ENCODE peak calls at places on chromosomes 7 and 10, in nine cellular contexts. N is neural progenitor cell, S is GM23338, O is fibroblast of lung, T is endothelial cell of umbilical vein, A is hepatocyte, G is HepG2, F is Karpas-422, U is IMR-90. W is an unnamed sample.

GRCh38 chr10:49360271-49361177 is 35.4 kb downstream of the DRGX start:
- DNase-seq in S (peak; percentile 17), O (no peak), T (no peak), A (no peak), G (no peak), U (no peak), F (no peak), N (no peak), W (no peak)

GRCh38 chr7:47776335-47776734 is 171.9 kb downstream of the PKD1L1 start:
- DNase-seq in G (peak; percentile 44), S (no peak), O (no peak), T (no peak), A (no peak), N (no peak), U (no peak), F (no peak), W (peak; percentile 77)

GRCh38 chr10:93406367-93407145 is 75.6 kb downstream of the MYOF start:
- DNase-seq in U (peak; percentile 34), T (peak; percentile 51), N (no peak), A (peak; percentile 41), G (no peak), S (no peak), O (no peak), F (no peak), W (no peak)

GRCh38 chr7:135170223-135170997 is at the start of gene CYREN:
- DNase-seq in U (peak; percentile 93), S (peak; percentile 94), F (peak; percentile 98), O (peak; percentile 95), T (peak; percentile 92), N (peak; percentile 93), A (peak; percentile 97), G (peak; percentile 91), W (peak; percentile 88)

GRCh38 chr7:157550300-157551275 is 213.8 kb downstream of the DNAJB6 start:
- DNase-seq in A (no peak), S (no peak), U (no peak), G (no peak), T (no peak), N (no peak), O (no peak), F (no peak), W (no peak)

GRCh38 chr10:13882112-13882711 is 295.4 kb downstream of the PRPF18 start:
- DNase-seq in T (peak; percentile 96), F (no peak), A (no peak), O (peak; percentile 76), N (peak; percentile 81), G (no peak), U (peak; percentile 98), S (peak; percentile 93), W (peak; percentile 82)

GRCh38 chr10:28875535-28876208 is 198.4 kb downstream of the BAMBI start:
- DNase-seq in O (no peak), G (peak; percentile 73), T (no peak), U (peak; percentile 73), A (peak; percentile 44), F (no peak), S (peak; percentile 36), N (peak; percentile 60), W (no peak)

GRCh38 chr10:121690152-121690551 is 91.9 kb upstream of the FGFR2 start:
- DNase-seq in N (no peak), F (no peak), T (no peak), S (no peak), U (no peak), A (no peak), O (no peak), G (peak; percentile 21), W (no peak)

GRCh38 chr10:102342958-102343357 is 52.5 kb upstream of the NFKB2 start:
- DNase-seq in S (no peak), G (no peak), O (peak; percentile 56), U (peak; percentile 86), F (no peak), T (peak; percentile 77), A (no peak), N (no peak), W (no peak)

GRCh38 chr7:81150951-81151361 is 232.1 kb upstream of the SEMA3C start:
- DNase-seq in S (no peak), N (peak; percentile 35), T (no peak), A (no peak), U (peak; percentile 31), F (no peak), O (peak; percentile 15), G (peak; percentile 25), W (no peak)

GRCh38 chr7:16753102-16753931 is at the start of gene TSPAN13:
- DNase-seq in G (peak; percentile 81), S (peak; percentile 97), O (peak; percentile 27), N (peak; percentile 96), U (peak; percentile 25), F (peak; percentile 86), T (peak; percentile 79), A (peak; percentile 96), W (peak; percentile 99)

GRCh38 chr7:46932656-46933424 is 649.1 kb downstream of the TNS3 start:
- DNase-seq in T (peak; percentile 34), S (peak; percentile 17), G (no peak), N (no peak), F (no peak), U (peak; percentile 96), O (peak; percentile 99), A (peak; percentile 55), W (peak; percentile 21)

GRCh38 chr10:34664706-34665105 is 150.4 kb downstream of the PARD3 start:
- DNase-seq in U (no peak), S (no peak), G (no peak), T (no peak), N (no peak), F (no peak), A (no peak), O (no peak), W (no peak)

GRCh38 chr10:52952391-52953079 is 180.0 kb upstream of the MBL2 start:
- DNase-seq in G (no peak), F (no peak), N (no peak), U (no peak), O (peak; percentile 1), T (no peak), S (no peak), A (no peak), W (no peak)

GRCh38 chr7:105808703-105809590 is 67.5 kb downstream of the ATXN7L1 start:
- DNase-seq in T (peak; percentile 62), S (no peak), U (peak; percentile 85), N (no peak), G (no peak), O (peak; percentile 44), A (no peak), F (peak; percentile 78), W (peak; percentile 76)

GRCh38 chr10:33913194-33913593 is 578.7 kb upstream of the NRP1 start:
- DNase-seq in T (no peak), G (no peak), O (peak; percentile 52), A (no peak), S (no peak), U (peak; percentile 16), N (no peak), F (no peak), W (no peak)

GRCh38 chr10:96714031-96714590 is 6.2 kb downstream of the PIK3AP1 start:
- DNase-seq in S (no peak), N (no peak), G (no peak), A (no peak), T (no peak), F (no peak), U (peak; percentile 60), O (no peak), W (no peak)

GRCh38 chr10:13331641-13332040 is 16.5 kb downstream of the SEPHS1 start:
- DNase-seq in S (no peak), N (no peak), T (no peak), U (no peak), A (no peak), O (no peak), G (no peak), F (no peak), W (no peak)

GRCh38 chr10:43120948-43121290 is 17.3 kb upstream of the CSGALNACT2 start:
- DNase-seq in N (no peak), T (no peak), G (no peak), F (no peak), U (peak; percentile 8), O (no peak), S (no peak), A (no peak), W (no peak)
- H3K4me1 ChIP-seq in N (no peaks in the 10 kb centered on the region), T (peaks cover 3% of the 10 kb centered on the region), G (no peaks in the 10 kb centered on the region), F (peaks cover 5% of the 10 kb centered on the region), U (no peaks in the 10 kb centered on the region), O (no peaks in the 10 kb centered on the region), S (no peaks in the 10 kb centered on the region), A (no peaks in the 10 kb centered on the region), W (no peaks in the 10 kb centered on the region)

GRCh38 chr10:132516771-132517725 is 20.5 kb upstream of the INPP5A start:
- DNase-seq in A (peak; percentile 95), S (peak; percentile 94), T (peak; percentile 71), O (peak; percentile 96), N (peak; percentile 55), U (peak; percentile 96), F (no peak), G (peak; percentile 92), W (peak; percentile 86)

GRCh38 chr10:132514841-132515521 is 22.6 kb upstream of the INPP5A start:
- DNase-seq in T (no peak), G (no peak), N (no peak), O (no peak), F (peak; percentile 53), S (peak; percentile 36), U (no peak), A (no peak), W (no peak)

GRCh38 chr10:132517951-132518521 is 19.6 kb upstream of the INPP5A start:
- DNase-seq in G (peak; percentile 60), U (no peak), A (no peak), O (no peak), T (no peak), F (no peak), S (peak; percentile 44), N (peak; percentile 47), W (no peak)

GRCh38 chr10:132518572-132519381 is 18.8 kb upstream of the INPP5A start:
- DNase-seq in T (no peak), G (peak; percentile 79), A (peak; percentile 86), N (peak; percentile 59), O (no peak), U (no peak), S (peak; percentile 91), F (no peak), W (peak; percentile 70)

GRCh38 chr10:132515811-132516726 is 21.5 kb upstream of the INPP5A start:
- DNase-seq in U (no peak), F (no peak), N (no peak), T (no peak), A (no peak), G (no peak), S (no peak), O (no peak), W (no peak)
- H3K4me3 ChIP-seq in U (no peak overlapping the region), F (peak overlapping the region; percentile 23), N (no peak overlapping the region), T (no peak overlapping the region), A (no peak overlapping the region), G (no peak overlapping the region), S (peak overlapping the region; percentile 67), O (no peak overlapping the region), W (no peak overlapping the region)

DNA sequence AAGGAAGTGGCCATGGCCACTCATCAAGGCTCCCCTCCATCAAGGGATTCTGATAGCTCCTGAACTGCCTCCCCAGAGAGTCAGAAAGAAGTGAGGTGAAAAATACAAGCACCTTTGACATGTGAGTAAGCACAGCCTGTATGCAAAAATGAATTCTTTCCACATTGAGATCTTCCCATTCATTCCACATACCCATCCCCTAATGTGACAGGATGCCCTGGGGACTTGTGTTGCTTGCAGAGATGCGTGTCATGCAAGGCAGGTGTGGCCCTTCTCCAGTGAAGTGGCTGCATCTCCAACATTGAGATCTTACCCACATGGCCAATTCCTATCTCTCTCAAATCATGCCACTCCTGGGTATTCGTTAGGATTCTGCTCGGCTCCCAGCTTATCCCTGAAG is 76.4 kb upstream of the ITPRID1 start:
- DNase-seq in S (no peak), F (no peak), A (no peak), T (no peak), O (no peak), N (no peak), U (no peak), G (no peak), W (peak; percentile 18)
- H4K20me1 ChIP-seq in S (no peaks in the 10 kb centered on the region), F (no peaks in the 10 kb centered on the region), A (no peaks in the 10 kb centered on the region), T (no peaks in the 10 kb centered on the region), O (no peaks in the 10 kb centered on the region), N (no peaks in the 10 kb centered on the region), U (no peaks in the 10 kb centered on the region), G (no peaks in the 10 kb centered on the region), W (no peaks in the 10 kb centered on the region)

GRCh38 chr7:96987719-96988118 is 17.6 kb upstream of the DLX6 start:
- DNase-seq in U (no peak), G (no peak), N (no peak), A (no peak), O (no peak), F (no peak), T (no peak), S (no peak), W (no peak)
- H3K4me1 ChIP-seq in U (no peaks in the 10 kb centered on the region), G (peaks cover 9% of the 10 kb centered on the region), N (peaks cover 11% of the 10 kb centered on the region), A (peaks cover 5% of the 10 kb centered on the region), O (no peaks in the 10 kb centered on the region), F (no peaks in the 10 kb centered on the region), T (no peaks in the 10 kb centered on the region), S (peaks cover 74% of the 10 kb centered on the region), W (peaks cover 7% of the 10 kb centered on the region)

W was measured in PC-9.